ENCODE peak calls at places on chromosomes 6 and 20, in six cellular contexts. C is fibroblast of the aortic adventitia, J is cardiac muscle cell, F is uterus, D is HFF-Myc, N is MM.1S. I is an unnamed sample.

GRCh38 chr20:33963756-33964155 is 30.0 kb upstream of the RALY start:
- DNase-seq in C (no peak), F (no peak), D (no peak), N (peak; percentile 80), J (no peak), I (no peak)

GRCh38 chr6:148557796-148558457 is 188.9 kb upstream of the UST start:
- DNase-seq in J (no peak), D (no peak), F (no peak), N (no peak), C (no peak), I (no peak)

GRCh38 chr6:157008568-157008967 is 231.4 kb downstream of the ARID1B start:
- DNase-seq in C (no peak), N (no peak), F (no peak), J (no peak), D (no peak), I (no peak)

GRCh38 chr20:49583669-49584417 is 15.9 kb upstream of the PTGIS start:
- DNase-seq in F (peak; percentile 91), N (no peak), J (peak; percentile 32), C (peak; percentile 100), D (peak; percentile 56), I (peak; percentile 75)

GRCh38 chr20:47785321-47785899 is at the start of gene SULF2:
- DNase-seq in D (no peak), C (no peak), F (peak; percentile 61), N (peak; percentile 60), J (peak; percentile 70), I (no peak)

GRCh38 chr6:45961125-45961524 is 54.5 kb downstream of the CLIC5 start:
- DNase-seq in F (no peak), N (no peak), D (no peak), C (peak; percentile 25), J (no peak), I (no peak)

GRCh38 chr6:47256361-47256760 is 53.3 kb downstream of the TNFRSF21 start:
- DNase-seq in D (no peak), C (peak; percentile 52), J (no peak), N (no peak), F (no peak), I (no peak)

GRCh38 chr6:136846046-136846445 is 23.7 kb downstream of the PEX7 start:
- DNase-seq in N (peak; percentile 53), J (peak; percentile 62), D (no peak), F (no peak), C (peak; percentile 82), I (peak; percentile 53)

GRCh38 chr6:149508485-149508884 is 23.7 kb upstream of the ZC3H12D start:
- DNase-seq in D (no peak), C (no peak), N (no peak), J (no peak), F (no peak), I (no peak)

GRCh38 chr6:137823826-137824501 is 43.1 kb upstream of the TNFAIP3 start:
- DNase-seq in C (peak; percentile 66), J (peak; percentile 51), N (no peak), F (no peak), D (peak; percentile 9), I (no peak)

GRCh38 chr20:3681931-3682820 is at the start of gene ADAM33:
- DNase-seq in C (peak; percentile 45), J (peak; percentile 47), N (no peak), D (no peak), F (peak; percentile 84), I (no peak)

GRCh38 chr6:166559211-166559610 is 27.3 kb downstream of the RAMACL start:
- DNase-seq in N (no peak), F (no peak), D (no peak), J (no peak), C (peak; percentile 85), I (peak; percentile 46)

GRCh38 chr20:41255655-41256054 is 61.9 kb downstream of the ZHX3 start:
- DNase-seq in D (no peak), N (no peak), C (no peak), F (no peak), J (no peak), I (no peak)

DNA sequence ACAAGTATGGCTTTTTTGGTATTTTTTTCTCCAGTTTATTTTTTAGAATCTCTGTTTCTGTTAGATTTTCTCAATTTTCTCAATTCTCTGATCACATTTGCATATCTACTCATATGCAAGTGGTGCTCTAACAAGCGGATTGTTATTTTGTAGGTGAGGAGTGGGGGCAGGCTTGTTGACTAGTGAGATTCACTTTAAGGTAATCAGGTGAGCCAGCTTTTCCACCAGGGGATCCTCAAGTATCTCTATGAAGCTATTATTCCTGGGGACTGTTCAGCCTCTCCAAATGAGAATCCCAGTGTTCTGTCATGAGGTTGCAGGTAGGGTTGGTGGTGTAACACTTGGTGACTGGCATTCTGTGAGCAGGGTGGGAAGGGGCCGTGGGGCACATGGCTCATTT is 274.3 kb upstream of the FERMT1 start:
- DNase-seq in D (no peak), N (no peak), F (no peak), C (no peak), J (no peak), I (no peak)
- TF ChIP-seq CTCF in D (no peak), N (no peak), F (no peak), C (no peak), J (no peak), I (no peak)

DNA sequence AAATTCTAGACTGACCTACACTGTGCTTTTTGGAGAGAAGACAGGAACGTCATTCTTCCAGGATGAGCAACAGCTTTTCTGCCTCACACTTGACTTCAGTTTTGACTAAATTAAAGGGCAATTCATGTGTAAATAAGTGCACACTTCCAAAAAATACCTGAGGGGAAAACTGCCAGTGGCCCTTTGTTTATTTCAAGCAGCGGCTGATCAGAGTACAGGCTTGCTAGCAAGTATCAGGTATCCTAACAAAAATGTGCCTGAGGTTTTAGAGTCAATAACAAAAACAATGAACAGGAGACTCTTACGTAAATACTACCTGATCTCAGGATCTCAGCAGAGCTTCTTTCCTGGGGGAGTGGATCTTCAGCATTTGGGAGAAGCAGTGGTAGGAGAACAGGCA is 12.3 kb downstream of the LY86 start:
- DNase-seq in J (no peak), D (no peak), C (no peak), N (no peak), F (no peak), I (no peak)
- H3K4me3 ChIP-seq in J (no peak overlapping the region), D (no peak overlapping the region), C (no peak overlapping the region), N (no peak overlapping the region), F (no peak overlapping the region), I (no peak overlapping the region)

DNA sequence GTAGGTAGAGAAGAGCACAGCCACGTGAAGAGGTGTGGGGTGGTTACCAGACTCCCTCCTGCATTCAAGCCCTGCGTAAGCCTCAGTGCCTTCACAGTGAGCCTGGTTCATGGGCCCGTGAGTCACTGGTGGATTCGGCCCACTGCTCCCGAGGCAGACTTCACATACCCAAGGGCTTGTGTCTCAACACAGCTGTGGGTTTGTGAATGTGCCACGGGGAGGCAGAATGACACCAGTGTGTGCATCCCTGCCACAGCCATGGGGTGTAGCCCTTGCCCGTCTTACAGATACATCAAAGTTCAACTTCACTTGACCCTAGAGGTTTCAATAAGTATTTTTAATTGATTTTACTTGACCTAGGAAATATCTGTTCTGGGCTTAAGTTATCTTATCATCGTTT is 108.5 kb downstream of the MAP3K4 start:
- DNase-seq in J (no peak), F (no peak), C (no peak), N (no peak), D (no peak), I (no peak)
- TF ChIP-seq CTCF in J (no peak), F (no peak), C (no peak), N (no peak), D (no peak), I (no peak)

GRCh38 chr20:63253438-63254236 is 626 bp downstream of the NKAIN4 start:
- DNase-seq in D (no peak), J (peak; percentile 10), F (no peak), C (no peak), N (no peak), I (no peak)

GRCh38 chr20:63253065-63253437 is 1.2 kb downstream of the NKAIN4 start:
- DNase-seq in J (no peak), D (no peak), C (no peak), F (no peak), N (no peak), I (no peak)

GRCh38 chr20:63254536-63255384 is 497 bp upstream of the NKAIN4 start:
- DNase-seq in C (no peak), J (peak; percentile 13), F (no peak), N (no peak), D (no peak), I (no peak)

GRCh38 chr20:63252157-63252780 is 2.0 kb downstream of the NKAIN4 start:
- DNase-seq in N (no peak), D (no peak), C (no peak), F (no peak), J (no peak), I (no peak)

DNA sequence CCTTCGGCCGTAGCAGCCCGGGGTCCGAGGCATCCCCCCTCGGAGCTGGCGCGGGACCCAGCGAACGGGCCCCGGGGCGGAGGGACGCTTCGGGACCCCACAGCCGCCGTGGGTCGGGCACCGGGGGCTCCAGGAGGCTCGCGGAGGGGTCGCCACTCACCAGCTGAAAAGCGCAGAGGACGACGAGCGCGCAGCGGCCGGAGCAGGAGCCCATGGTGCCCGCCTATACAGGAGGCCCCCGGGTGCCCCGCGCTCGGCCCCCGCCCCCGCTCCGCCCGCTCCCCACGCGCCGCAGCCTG is at the start of gene NKAIN4:
- DNase-seq in J (no peak), F (no peak), D (no peak), N (no peak), C (no peak), I (no peak)
- H3K4me3 ChIP-seq in J (peak within 1 kb of the TSS; percentile 4), F (peak within 1 kb of the TSS; percentile 11), D (no peak within 1 kb of the TSS), N (no peak within 1 kb of the TSS), C (peak within 1 kb of the TSS; percentile 9), I (no peak within 1 kb of the TSS)

DNA sequence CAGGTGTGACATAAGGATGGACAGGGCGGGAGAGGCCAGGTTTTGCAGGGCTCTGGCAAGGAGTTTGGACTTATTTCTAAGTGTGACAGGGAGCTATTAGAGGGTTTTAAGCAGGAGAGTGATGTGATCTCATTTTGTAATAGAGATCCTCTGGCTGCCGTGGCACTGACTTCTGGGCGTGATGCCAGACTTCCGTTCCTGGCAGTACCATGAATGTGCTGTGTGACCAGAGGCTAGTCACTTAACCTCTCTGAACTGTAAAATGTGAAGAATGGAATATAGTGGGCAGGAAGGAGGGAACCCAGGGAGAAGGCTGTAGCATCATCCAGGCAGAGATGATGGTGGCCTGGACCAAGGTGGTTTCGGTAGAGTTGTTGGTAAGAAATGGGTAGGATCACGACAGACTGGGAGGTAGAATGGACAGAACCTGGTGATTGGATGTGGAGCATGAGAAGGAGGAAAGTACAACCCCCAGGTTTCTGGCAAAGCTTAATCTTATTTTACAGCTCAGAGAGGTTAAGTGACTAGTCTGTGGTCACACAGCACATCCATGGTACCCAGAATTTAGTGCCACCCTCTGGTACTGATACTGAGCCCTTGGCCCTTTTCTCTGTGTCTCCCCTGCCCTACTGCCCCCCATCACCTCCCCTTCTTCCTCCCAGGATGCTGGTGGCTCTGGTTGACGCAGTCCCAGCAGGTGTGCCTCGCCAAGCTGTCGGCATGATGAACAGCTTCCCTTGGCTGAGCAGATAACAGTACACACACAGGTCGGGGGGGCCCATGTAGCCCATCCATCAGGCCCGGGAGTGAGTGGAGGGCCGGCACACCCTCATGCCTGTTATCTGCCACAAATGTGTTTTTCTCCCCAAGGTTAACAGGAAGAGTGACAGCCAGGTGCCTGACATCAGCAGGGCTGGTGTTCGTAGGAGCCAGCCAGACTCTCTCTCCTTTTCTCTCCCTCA is 52.9 kb upstream of the CTNNBL1 start:
- DNase-seq in C (peak; percentile 16), D (no peak), F (no peak), N (no peak), J (no peak), I (no peak)
- TF ChIP-seq CTCF in C (no peak), D (no peak), F (no peak), N (no peak), J (no peak), I (no peak)

I was measured in astrocyte of the cerebellum.